ENCODE peak calls at places on chromosomes 2 and 18, in four cellular contexts. One of them, this sample, is unnamed.

GRCh38 chr2:219003267-219003634 is 10.0 kb upstream of the CRYBA2 start:
- DNase-seq in activated CD8-positive, alpha-beta memory T cell treated with anti-CD3 and anti-CD28 coated beads, Interleukin-2, amount 50 U/mL, for 48 hours: no peak
- DNase-seq in activated CD4-positive, alpha-beta T cell treated with anti-CD3 and anti-CD28 coated beads, Interleukin-2, amount 50 U/mL, for 4 hours: no peak
- DNase-seq in WTC11: no peak
- DNase-seq in this sample: no peak

GRCh38 chr2:38039511-38039910 is 36.4 kb downstream of the CYP1B1 start:
- DNase-seq in activated CD4-positive, alpha-beta T cell treated with anti-CD3 and anti-CD28 coated beads, Interleukin-2, amount 50 U/mL, for 4 hours: no peak
- DNase-seq in WTC11: no peak
- DNase-seq in activated CD8-positive, alpha-beta memory T cell treated with anti-CD3 and anti-CD28 coated beads, Interleukin-2, amount 50 U/mL, for 48 hours: no peak
- DNase-seq in this sample: no peak

GRCh38 chr2:118954297-118955060 is 12.5 kb downstream of the MARCO start:
- DNase-seq in WTC11: no peak
- DNase-seq in activated CD8-positive, alpha-beta memory T cell treated with anti-CD3 and anti-CD28 coated beads, Interleukin-2, amount 50 U/mL, for 48 hours: no peak
- DNase-seq in activated CD4-positive, alpha-beta T cell treated with anti-CD3 and anti-CD28 coated beads, Interleukin-2, amount 50 U/mL, for 4 hours: no peak
- DNase-seq in this sample: no peak

GRCh38 chr2:75100011-75100680 is 99.2 kb downstream of the TACR1 start:
- DNase-seq in activated CD4-positive, alpha-beta T cell treated with anti-CD3 and anti-CD28 coated beads, Interleukin-2, amount 50 U/mL, for 4 hours: no peak
- DNase-seq in WTC11: no peak
- DNase-seq in activated CD8-positive, alpha-beta memory T cell treated with anti-CD3 and anti-CD28 coated beads, Interleukin-2, amount 50 U/mL, for 48 hours: no peak
- DNase-seq in this sample: peak

GRCh38 chr18:11019295-11019694 is 130.1 kb downstream of the PIEZO2 start:
- DNase-seq in activated CD4-positive, alpha-beta T cell treated with anti-CD3 and anti-CD28 coated beads, Interleukin-2, amount 50 U/mL, for 4 hours: no peak
- DNase-seq in WTC11: no peak
- DNase-seq in activated CD8-positive, alpha-beta memory T cell treated with anti-CD3 and anti-CD28 coated beads, Interleukin-2, amount 50 U/mL, for 48 hours: no peak
- DNase-seq in this sample: no peak

GRCh38 chr2:95734976-95735890 is 143.4 kb downstream of the TRIM43 start:
- DNase-seq in activated CD8-positive, alpha-beta memory T cell treated with anti-CD3 and anti-CD28 coated beads, Interleukin-2, amount 50 U/mL, for 48 hours: no peak
- DNase-seq in activated CD4-positive, alpha-beta T cell treated with anti-CD3 and anti-CD28 coated beads, Interleukin-2, amount 50 U/mL, for 4 hours: no peak
- DNase-seq in WTC11: no peak
- DNase-seq in this sample: no peak

GRCh38 chr2:32683520-32684086 is 55.8 kb downstream of the TTC27 start:
- DNase-seq in activated CD4-positive, alpha-beta T cell treated with anti-CD3 and anti-CD28 coated beads, Interleukin-2, amount 50 U/mL, for 4 hours: no peak
- DNase-seq in activated CD8-positive, alpha-beta memory T cell treated with anti-CD3 and anti-CD28 coated beads, Interleukin-2, amount 50 U/mL, for 48 hours: no peak
- DNase-seq in WTC11: no peak
- DNase-seq in this sample: no peak

GRCh38 chr2:213980883-213981282 is 430.0 kb upstream of the VWC2L start:
- DNase-seq in WTC11: no peak
- DNase-seq in activated CD4-positive, alpha-beta T cell treated with anti-CD3 and anti-CD28 coated beads, Interleukin-2, amount 50 U/mL, for 4 hours: no peak
- DNase-seq in activated CD8-positive, alpha-beta memory T cell treated with anti-CD3 and anti-CD28 coated beads, Interleukin-2, amount 50 U/mL, for 48 hours: no peak
- DNase-seq in this sample: no peak

GRCh38 chr2:73156539-73157124 is 43.9 kb upstream of the RAB11FIP5 start:
- DNase-seq in WTC11: peak
- DNase-seq in activated CD8-positive, alpha-beta memory T cell treated with anti-CD3 and anti-CD28 coated beads, Interleukin-2, amount 50 U/mL, for 48 hours: peak
- DNase-seq in activated CD4-positive, alpha-beta T cell treated with anti-CD3 and anti-CD28 coated beads, Interleukin-2, amount 50 U/mL, for 4 hours: peak
- DNase-seq in this sample: peak

GRCh38 chr2:127176371-127177311 is 43.5 kb downstream of the CYP27C1 start:
- DNase-seq in activated CD8-positive, alpha-beta memory T cell treated with anti-CD3 and anti-CD28 coated beads, Interleukin-2, amount 50 U/mL, for 48 hours: no peak
- DNase-seq in WTC11: no peak
- DNase-seq in activated CD4-positive, alpha-beta T cell treated with anti-CD3 and anti-CD28 coated beads, Interleukin-2, amount 50 U/mL, for 4 hours: no peak
- DNase-seq in this sample: no peak

GRCh38 chr2:143949121-143949848 is 570.6 kb downstream of the ZEB2 start:
- DNase-seq in activated CD8-positive, alpha-beta memory T cell treated with anti-CD3 and anti-CD28 coated beads, Interleukin-2, amount 50 U/mL, for 48 hours: no peak
- DNase-seq in WTC11: no peak
- DNase-seq in activated CD4-positive, alpha-beta T cell treated with anti-CD3 and anti-CD28 coated beads, Interleukin-2, amount 50 U/mL, for 4 hours: no peak
- DNase-seq in this sample: no peak

GRCh38 chr2:239792649-239793010 is 232.5 kb downstream of the NDUFA10 start:
- DNase-seq in activated CD8-positive, alpha-beta memory T cell treated with anti-CD3 and anti-CD28 coated beads, Interleukin-2, amount 50 U/mL, for 48 hours: peak
- DNase-seq in WTC11: no peak
- DNase-seq in activated CD4-positive, alpha-beta T cell treated with anti-CD3 and anti-CD28 coated beads, Interleukin-2, amount 50 U/mL, for 4 hours: no peak
- DNase-seq in this sample: no peak

GRCh38 chr2:44083054-44083453 is 85.6 kb upstream of the PPM1B start:
- DNase-seq in activated CD8-positive, alpha-beta memory T cell treated with anti-CD3 and anti-CD28 coated beads, Interleukin-2, amount 50 U/mL, for 48 hours: no peak
- DNase-seq in activated CD4-positive, alpha-beta T cell treated with anti-CD3 and anti-CD28 coated beads, Interleukin-2, amount 50 U/mL, for 4 hours: no peak
- DNase-seq in WTC11: no peak
- DNase-seq in this sample: no peak

GRCh38 chr2:86087936-86088850 is 17.5 kb downstream of the POLR1A start:
- DNase-seq in activated CD4-positive, alpha-beta T cell treated with anti-CD3 and anti-CD28 coated beads, Interleukin-2, amount 50 U/mL, for 4 hours: no peak
- DNase-seq in WTC11: no peak
- DNase-seq in activated CD8-positive, alpha-beta memory T cell treated with anti-CD3 and anti-CD28 coated beads, Interleukin-2, amount 50 U/mL, for 48 hours: no peak
- DNase-seq in this sample: no peak

GRCh38 chr2:239544141-239544800 is 143.5 kb upstream of the HDAC4 start:
- DNase-seq in WTC11: no peak
- DNase-seq in activated CD4-positive, alpha-beta T cell treated with anti-CD3 and anti-CD28 coated beads, Interleukin-2, amount 50 U/mL, for 4 hours: no peak
- DNase-seq in activated CD8-positive, alpha-beta memory T cell treated with anti-CD3 and anti-CD28 coated beads, Interleukin-2, amount 50 U/mL, for 48 hours: no peak
- DNase-seq in this sample: no peak

GRCh38 chr2:43083278-43083677 is 143.1 kb downstream of the ZFP36L2 start:
- DNase-seq in WTC11: no peak
- DNase-seq in activated CD4-positive, alpha-beta T cell treated with anti-CD3 and anti-CD28 coated beads, Interleukin-2, amount 50 U/mL, for 4 hours: no peak
- DNase-seq in activated CD8-positive, alpha-beta memory T cell treated with anti-CD3 and anti-CD28 coated beads, Interleukin-2, amount 50 U/mL, for 48 hours: no peak
- DNase-seq in this sample: no peak

GRCh38 chr2:200302940-200303727 is 3.4 kb upstream of the SPATS2L start:
- DNase-seq in activated CD8-positive, alpha-beta memory T cell treated with anti-CD3 and anti-CD28 coated beads, Interleukin-2, amount 50 U/mL, for 48 hours: no peak
- DNase-seq in activated CD4-positive, alpha-beta T cell treated with anti-CD3 and anti-CD28 coated beads, Interleukin-2, amount 50 U/mL, for 4 hours: no peak
- DNase-seq in WTC11: no peak
- DNase-seq in this sample: no peak

This sample was measured in OCI-M1.